ENCODE peak calls at places on chromosomes 11 and 22, in seven cellular contexts. A, S, L, P, R, W and N are unnamed samples. For H3K36me3, the result is how much of the 10 kb centered on the place peaks cover.

GRCh38 chr22:48752451-48753380 is 1075.0 kb downstream of the BRD1 start:
- DNase-seq in W (no peak), L (no peak), P (peak), R (no peak), A (no peak), S (no peak), N (no peak)

GRCh38 chr22:50437511-50438304 is 37.1 kb downstream of the SBF1 start:
- DNase-seq in P (no peak), A (no peak), R (no peak), L (peak), S (no peak), W (no peak), N (no peak)

GRCh38 chr11:72621008-72621610 is 53.1 kb downstream of the PDE2A start:
- DNase-seq in R (no peak), S (no peak), A (no peak), W (no peak), P (no peak), L (no peak), N (no peak)

GRCh38 chr22:46242023-46242422 is 8.1 kb downstream of the CDPF1 start:
- DNase-seq in A (no peak), W (no peak), P (no peak), R (no peak), L (no peak), S (no peak), N (no peak)

GRCh38 chr22:41940853-41941765 is 5.8 kb downstream of the CENPM start:
- DNase-seq in R (peak), L (peak), P (peak), A (peak), W (peak), S (peak), N (peak)

GRCh38 chr11:119380816-119381185 is 689 bp downstream of the USP2 start:
- DNase-seq in L (no peak), R (peak), W (no peak), A (no peak), S (no peak), P (no peak), N (no peak)

GRCh38 chr11:96424693-96425092 is 34.9 kb downstream of the JRKL start:
- DNase-seq in P (no peak), W (no peak), S (no peak), R (no peak), L (no peak), A (peak), N (no peak)

GRCh38 chr11:114273890-114274635 is 22.1 kb upstream of the NNMT start:
- DNase-seq in A (no peak), W (no peak), L (no peak), P (no peak), S (no peak), R (no peak), N (no peak)

GRCh38 chr11:77250881-77251640 is 50.4 kb downstream of the GDPD4 start:
- DNase-seq in S (no peak), R (no peak), A (peak), W (no peak), L (no peak), P (no peak), N (no peak)

GRCh38 chr11:60743058-60743457 is 13.6 kb upstream of the MS4A15 start:
- DNase-seq in L (no peak), A (no peak), R (no peak), P (no peak), S (no peak), W (no peak), N (no peak)

GRCh38 chr22:33746501-33746928 is 173.8 kb downstream of the LARGE1 start:
- DNase-seq in R (no peak), S (no peak), W (no peak), L (no peak), P (peak), A (no peak), N (peak)

GRCh38 chr22:37905534-37906363 is at the start of gene MICALL1:
- DNase-seq in P (peak), S (peak), L (peak), W (no peak), A (peak), R (peak), N (peak)

DNA sequence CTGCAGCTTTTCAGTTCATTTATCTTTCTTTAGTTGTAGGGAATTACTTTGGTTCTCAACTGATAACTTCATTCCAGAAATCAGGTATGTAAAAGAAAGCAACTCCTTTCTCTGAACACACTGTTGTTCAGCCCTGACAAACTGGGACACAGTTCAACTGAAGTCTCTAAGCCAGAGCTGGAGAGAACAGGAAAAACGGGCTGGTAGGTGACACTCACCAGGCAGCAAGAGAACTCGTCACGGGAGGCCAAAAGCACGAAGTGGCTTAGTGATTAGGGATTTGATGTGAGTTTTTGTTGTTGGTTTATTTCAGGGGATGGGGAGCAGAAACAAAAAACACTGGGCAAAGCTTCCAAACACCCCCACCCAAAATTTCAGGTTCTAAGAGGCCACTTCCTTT is 54.1 kb downstream of the MYH9 start:
- DNase-seq in L (no peak), P (no peak), S (no peak), W (no peak), R (no peak), A (no peak), N (no peak)
- H3K36me3 ChIP-seq in L (under half), P (under half), S (half or more), W (under half), R (under half), A (under half), N (under half)

GRCh38 chr11:128757886-128758612 is 64.2 kb downstream of the FLI1 start:
- DNase-seq in P (no peak), W (no peak), S (no peak), R (no peak), A (no peak), L (no peak), N (peak)

GRCh38 chr11:128756469-128756868 is 62.6 kb downstream of the FLI1 start:
- DNase-seq in L (no peak), S (no peak), P (no peak), W (no peak), R (no peak), A (no peak), N (no peak)

GRCh38 chr11:128759597-128759996 is 65.7 kb downstream of the FLI1 start:
- DNase-seq in R (no peak), L (no peak), P (no peak), W (no peak), S (no peak), A (peak), N (no peak)

GRCh38 chr11:128759168-128759567 is 65.3 kb downstream of the FLI1 start:
- DNase-seq in S (no peak), L (no peak), P (no peak), W (no peak), A (no peak), R (no peak), N (no peak)

GRCh38 chr11:128757235-128757711 is 63.4 kb downstream of the FLI1 start:
- DNase-seq in A (peak), R (no peak), W (no peak), S (no peak), L (no peak), P (peak), N (peak)
- TF ChIP-seq CTCF in A (no peak), R (peak), W (no peak), S (no peak), L (peak), P (peak), N (peak)

GRCh38 chr11:65427691-65428577 is 5.3 kb downstream of the NEAT1 start:
- DNase-seq in W (no peak), L (peak), R (no peak), A (peak), S (peak), P (peak), N (peak)

GRCh38 chr11:65430406-65431217 is 8.0 kb downstream of the NEAT1 start:
- DNase-seq in A (peak), P (no peak), W (no peak), R (no peak), L (peak), S (no peak), N (peak)

GRCh38 chr11:65429724-65430405 is 7.3 kb downstream of the NEAT1 start:
- DNase-seq in A (peak), W (no peak), P (peak), R (no peak), S (peak), L (peak), N (peak)

GRCh38 chr11:65428578-65429068 is 6.0 kb downstream of the NEAT1 start:
- DNase-seq in S (peak), R (no peak), P (peak), W (no peak), L (peak), A (no peak), N (peak)

GRCh38 chr11:65429069-65429681 is 6.6 kb downstream of the NEAT1 start:
- DNase-seq in R (no peak), W (no peak), P (no peak), L (peak), S (no peak), A (peak), N (peak)
- H3K4me3 ChIP-seq in R (no peak), W (peak), P (no peak), L (peak), S (peak), A (peak), N (peak)

DNA sequence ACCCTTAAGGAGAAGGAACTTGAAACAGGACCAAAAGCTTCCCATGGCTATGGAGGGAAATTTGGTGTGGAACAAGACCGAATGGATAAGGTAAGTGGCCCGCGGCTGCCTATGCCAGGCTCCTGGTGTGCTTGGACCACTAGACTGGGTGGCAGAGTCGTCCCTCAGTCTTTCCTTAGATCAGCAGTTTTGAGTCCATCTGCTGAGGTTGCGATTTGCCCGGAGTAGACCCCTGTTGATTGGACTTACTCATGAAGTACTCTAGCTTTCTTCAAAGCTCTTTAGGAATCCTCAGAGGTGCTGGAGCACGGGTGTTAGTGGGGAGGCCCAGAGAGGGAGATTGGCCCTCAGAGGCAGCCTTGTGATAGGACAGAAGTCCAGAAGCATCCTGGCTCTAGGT is 11.5 kb downstream of the CTTN start:
- DNase-seq in A (no peak), L (no peak), R (no peak), W (no peak), S (no peak), P (no peak), N (no peak)
- H3K36me3 ChIP-seq in A (half or more), L (half or more), R (half or more), W (half or more), S (half or more), P (half or more), N (half or more)

DNA sequence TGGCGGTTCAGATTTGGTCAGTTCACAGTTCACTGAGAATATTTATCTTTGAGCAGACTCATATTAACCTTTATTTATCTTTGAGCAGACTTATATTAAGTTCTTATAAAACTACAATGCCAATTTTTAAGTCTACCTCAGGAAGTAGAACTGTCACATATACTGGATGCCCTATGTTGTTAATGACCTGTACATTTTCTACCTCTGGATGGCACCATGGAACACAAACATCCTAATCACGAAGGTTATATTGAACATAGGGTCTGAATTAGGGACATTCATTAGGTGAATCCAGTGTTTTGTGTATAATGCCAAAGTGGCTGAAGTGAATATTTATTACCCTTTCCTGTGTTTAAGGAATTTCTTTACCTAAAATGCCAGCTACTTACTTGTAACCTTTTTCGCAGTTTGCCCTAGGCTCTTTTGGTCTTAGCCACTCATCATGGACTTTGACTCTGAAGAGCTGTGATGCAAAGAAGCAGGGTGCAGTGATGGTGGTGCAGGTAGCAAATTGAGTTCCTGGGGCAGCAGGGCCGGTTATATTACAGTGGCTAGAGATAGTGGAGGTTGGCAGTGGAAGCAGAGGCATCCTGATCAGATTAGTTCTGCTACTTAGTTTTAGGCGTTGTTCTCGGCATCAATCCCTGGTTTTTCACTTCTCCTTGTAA is 71.8 kb downstream of the STIM1 start:
- DNase-seq in W (no peak), A (no peak), R (no peak), S (no peak), P (no peak), L (no peak), N (no peak)
- TF ChIP-seq CTCF in W (no peak), A (no peak), R (no peak), S (no peak), P (no peak), L (no peak), N (no peak)

GRCh38 chr11:134151083-134151747 is 72.6 kb downstream of the NCAPD3 start:
- DNase-seq in S (no peak), R (no peak), W (no peak), A (no peak), P (no peak), L (no peak), N (no peak)
- H3K4me3 ChIP-seq in S (no peak), R (no peak), W (no peak), A (no peak), P (no peak), L (no peak), N (no peak)

DNA sequence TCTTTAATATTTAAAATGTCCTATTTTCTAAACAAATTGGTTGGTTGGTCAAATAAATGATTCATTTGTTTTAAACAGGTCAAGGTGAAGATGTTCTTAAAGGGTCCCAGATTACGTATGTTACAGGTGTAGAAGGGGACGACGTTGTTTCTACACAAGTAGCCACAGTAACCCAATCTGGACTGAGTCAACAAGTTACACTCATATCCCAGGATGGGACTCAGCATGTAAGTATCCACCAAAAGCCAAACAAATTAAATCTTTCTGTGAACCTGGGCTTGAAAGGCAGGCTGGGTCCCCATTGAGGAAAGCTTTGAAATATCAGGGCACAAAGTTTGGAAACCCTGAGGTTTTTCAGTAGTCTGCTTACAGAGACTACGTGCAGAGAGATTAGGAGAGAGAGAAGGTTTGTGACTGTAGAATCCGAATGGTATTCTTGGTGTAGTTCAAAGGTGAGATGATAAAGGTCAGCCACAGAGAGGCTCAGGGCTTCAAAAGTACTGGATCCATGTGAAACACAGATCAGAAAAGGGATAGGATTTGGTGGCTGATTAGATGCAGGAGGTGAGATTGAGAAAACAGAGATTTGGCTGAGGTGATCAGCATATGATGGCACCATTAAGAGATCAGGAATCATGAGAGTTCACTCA is 51.7 kb downstream of the ZNF143 start:
- DNase-seq in L (no peak), A (peak), W (no peak), R (no peak), S (no peak), P (no peak), N (no peak)
- H3K36me3 ChIP-seq in L (under half), A (under half), W (under half), R (under half), S (half or more), P (under half), N (under half)